ENCODE peak calls at places on chromosomes 3 and 15, in eight cellular contexts. Q is head of caudate nucleus, U is GM23338, N is HS-5, R is Kasumi-1, P is upper lobe of right lung, V is H54, W is SW480. H is an unnamed sample.

GRCh38 chr3:195895900-195896360 is 12.4 kb downstream of the TNK2 start:
- DNase-seq in Q (no peak), U (peak), N (no peak), R (peak), P (peak), V (peak), W (no peak), H (peak)

GRCh38 chr15:40930430-40931299 is 1.5 kb downstream of the DLL4 start:
- DNase-seq in Q (peak), U (peak), N (no peak), R (peak), P (peak), V (no peak), W (peak), H (peak)

GRCh38 chr15:80567721-80568157 is 127.4 kb upstream of the ABHD17C start:
- DNase-seq in Q (peak), U (peak), N (peak), R (peak), P (peak), V (peak), W (peak), H (no peak)

GRCh38 chr3:143063018-143063417 is 56.6 kb upstream of the CHST2 start:
- DNase-seq in Q (no peak), U (no peak), N (no peak), R (no peak), P (no peak), V (no peak), W (no peak), H (no peak)

GRCh38 chr3:23743141-23743784 is 62.5 kb upstream of the UBE2E1 start:
- DNase-seq in Q (no peak), U (peak), N (no peak), R (no peak), P (no peak), V (no peak), W (peak), H (no peak)

GRCh38 chr3:99175276-99175801 is 273.8 kb upstream of the DCBLD2 start:
- DNase-seq in Q (no peak), U (no peak), N (no peak), R (no peak), P (no peak), V (no peak), W (no peak), H (no peak)

GRCh38 chr3:53709856-53710674 is 136.2 kb downstream of the CHDH start:
- DNase-seq in Q (peak), U (peak), N (no peak), R (peak), P (peak), V (peak), W (peak), H (peak)

GRCh38 chr15:55266547-55266946 is 23.1 kb downstream of the RAB27A start:
- DNase-seq in Q (no peak), U (no peak), N (no peak), R (no peak), P (no peak), V (no peak), W (no peak), H (no peak)

H was measured in stimulated activated effector memory CD8-positive, alpha-beta T cell treated with anti-CD3 and anti-CD28 coated beads, Interleukin-12 subunit alpha, Interleukin-12 subunit beta, amount 100 ng/mL, for 72 hours.